ENCODE peak calls at places on chromosomes 13 and 19, in seven cellular contexts. D is H1, R is GM12878, J is HCT116, B is NT2/D1, L is HepG2, S is K562. G is an unnamed sample.

GRCh38 chr19:392375-392970 is 16.5 kb downstream of the C2CD4C start:
- DNase-seq in J (no peak), D (no peak), B (no peak), S (no peak), R (no peak), L (no peak), G (no peak)

GRCh38 chr19:17244618-17245534 is 843 bp downstream of the NR2F6 start:
- DNase-seq in B (no peak), D (no peak), J (no peak), S (no peak), R (no peak), L (no peak), G (peak)

GRCh38 chr13:36998624-36999041 is 507 bp downstream of the ALG5 start:
- DNase-seq in L (no peak), R (no peak), J (no peak), S (peak), B (no peak), D (peak), G (peak)

GRCh38 chr13:111387026-111387871 is 66.8 kb downstream of the TEX29 start:
- DNase-seq in L (no peak), B (no peak), R (no peak), D (no peak), S (no peak), J (no peak), G (no peak)

GRCh38 chr19:6739390-6739883 is at the start of gene TRIP10:
- DNase-seq in D (peak), B (no peak), S (peak), J (no peak), L (peak), R (no peak), G (peak)

GRCh38 chr13:29494520-29494919 is 101.0 kb downstream of the SLC7A1 start:
- DNase-seq in B (no peak), D (no peak), J (no peak), L (no peak), R (no peak), S (no peak), G (no peak)

GRCh38 chr19:16569609-16570320 is 2.5 kb downstream of the SLC35E1 start:
- DNase-seq in J (no peak), B (no peak), R (no peak), L (no peak), S (no peak), D (no peak), G (no peak)

GRCh38 chr19:50921391-50922315 is 10.5 kb upstream of the KLK4 start:
- DNase-seq in B (no peak), S (no peak), R (no peak), J (no peak), L (no peak), D (peak), G (no peak)

GRCh38 chr13:41007359-41008118 is 11.6 kb downstream of the ELF1 start:
- DNase-seq in D (no peak), S (no peak), J (no peak), L (peak), R (no peak), B (no peak), G (no peak)

GRCh38 chr13:30869491-30869890 is 36.6 kb upstream of the MEDAG start:
- DNase-seq in R (no peak), L (no peak), B (no peak), S (no peak), D (no peak), J (no peak), G (no peak)

GRCh38 chr13:114129649-114130062 is 2.8 kb downstream of the RASA3 start:
- DNase-seq in L (no peak), S (no peak), J (no peak), R (no peak), D (no peak), B (no peak), G (no peak)
- TF ChIP-seq YY1 in L (no peak), S (no peak), J (no peak), R (no peak), D (no peak), B (no peak), G (no peak)

GRCh38 chr19:38733493-38734175 is 10.6 kb downstream of the CAPN12 start:
- DNase-seq in S (no peak), J (no peak), R (no peak), L (no peak), B (no peak), D (no peak), G (no peak)
- TF ChIP-seq YY1 in S (no peak), J (no peak), R (no peak), L (no peak), B (no peak), D (no peak), G (no peak)

DNA sequence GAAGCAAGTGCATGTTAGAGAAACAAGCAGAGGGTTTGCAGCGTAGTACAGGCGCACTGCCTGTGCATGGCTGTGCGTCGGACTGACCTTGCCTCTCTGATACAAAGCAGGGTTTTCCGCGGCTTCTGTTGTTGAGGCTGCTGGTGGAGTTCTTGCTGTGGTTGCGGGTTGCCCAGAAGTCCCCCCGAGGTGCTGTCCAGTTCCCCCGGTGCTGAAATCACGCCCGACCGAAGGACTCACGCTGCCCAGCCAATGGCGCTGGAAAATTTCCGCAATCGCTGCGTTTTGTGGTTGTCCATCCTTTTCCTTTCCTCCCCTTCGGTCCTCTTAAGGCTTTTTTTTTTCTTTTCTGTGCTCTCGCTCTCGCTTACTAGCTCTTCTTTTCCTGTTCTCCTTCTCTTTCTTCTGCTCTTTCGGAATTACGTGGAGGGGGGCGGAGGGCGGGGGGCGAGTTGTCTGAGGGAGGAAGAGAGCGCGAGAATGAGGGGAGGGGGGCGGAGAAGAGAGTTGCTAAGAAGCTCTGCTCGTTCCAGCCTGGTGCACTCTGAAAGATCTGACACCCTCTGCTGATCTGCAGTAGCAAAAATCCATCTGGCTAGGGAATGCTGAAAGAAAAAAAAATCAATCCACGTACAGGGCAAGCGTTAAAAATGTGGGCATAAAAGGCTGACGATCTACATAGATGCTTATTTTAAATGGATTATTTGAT is at the start of gene SLITRK1:
- DNase-seq in S (no peak), R (peak), D (peak), L (no peak), J (no peak), B (peak), G (peak)
- TF ChIP-seq YY1 in S (no peak), R (no peak), D (peak), L (no peak), J (no peak), B (no peak), G (no peak)

GRCh38 chr13:19151581-19152263 is 29.9 kb downstream of the TUBA3C start:
- DNase-seq in R (no peak), D (no peak), S (no peak), L (no peak), B (no peak), J (no peak), G (no peak)

GRCh38 chr13:19154843-19155242 is 26.8 kb downstream of the TUBA3C start:
- DNase-seq in D (no peak), L (no peak), B (no peak), R (no peak), S (no peak), J (no peak), G (no peak)

GRCh38 chr13:19152403-19152802 is 29.2 kb downstream of the TUBA3C start:
- DNase-seq in S (no peak), R (no peak), L (no peak), J (no peak), B (no peak), D (no peak), G (no peak)

GRCh38 chr13:19155321-19155861 is 26.2 kb downstream of the TUBA3C start:
- DNase-seq in J (no peak), L (no peak), B (no peak), D (no peak), R (no peak), S (no peak), G (no peak)

DNA sequence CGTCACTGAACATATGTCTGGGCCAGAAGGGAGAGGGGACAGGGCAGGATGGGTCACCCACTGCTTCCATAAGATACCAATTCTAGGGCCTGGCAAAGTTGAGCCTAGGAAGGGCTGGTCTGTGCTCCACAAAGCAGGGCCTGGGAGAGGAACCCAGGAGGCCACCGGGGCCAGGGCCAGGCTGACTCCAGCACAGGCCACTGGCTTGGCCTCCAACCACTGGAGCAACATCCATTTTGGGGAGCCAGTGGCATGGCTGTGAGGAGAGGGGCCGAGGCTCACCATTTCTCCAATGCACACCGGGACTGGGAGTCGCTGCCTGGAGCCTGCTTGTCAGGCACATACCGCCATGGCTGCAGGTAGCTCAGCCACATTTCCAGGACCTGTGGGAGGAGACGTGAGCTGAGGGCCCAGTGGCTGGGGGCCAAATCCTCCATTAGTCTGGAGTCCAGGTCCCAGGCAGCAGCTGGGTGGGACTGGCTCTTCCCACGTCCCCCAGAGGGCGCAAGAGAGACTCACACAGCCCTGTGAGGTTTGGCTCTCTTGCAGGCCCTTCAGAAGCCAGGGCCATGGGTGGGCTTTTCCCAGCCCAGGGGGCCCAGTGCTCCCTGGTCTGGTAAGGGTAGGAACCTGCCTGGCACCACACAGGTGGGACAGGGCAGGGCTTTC is 27.7 kb downstream of the TUBA3C start:
- DNase-seq in B (peak), S (peak), D (no peak), J (no peak), R (no peak), L (peak), G (peak)
- TF ChIP-seq YY1 in B (no peak), S (no peak), D (no peak), J (no peak), R (no peak), L (no peak), G (no peak)

GRCh38 chr19:48284891-48285290 is 15.0 kb downstream of the ZNF114 start:
- DNase-seq in B (no peak), D (no peak), S (no peak), J (no peak), L (no peak), R (no peak), G (no peak)
- TF ChIP-seq YY1 in B (no peak), D (no peak), S (no peak), J (no peak), L (no peak), R (no peak), G (no peak)

GRCh38 chr19:7799640-7800355 is 30.2 kb upstream of the EVI5L start:
- DNase-seq in D (peak), J (peak), S (peak), B (peak), L (peak), R (no peak), G (peak)
- TF ChIP-seq YY1 in D (peak), J (no peak), S (no peak), B (no peak), L (no peak), R (peak), G (no peak)

GRCh38 chr19:30666301-30666803 is 294.2 kb downstream of the ZNF536 start:
- DNase-seq in L (peak), B (peak), S (peak), D (peak), R (no peak), J (no peak), G (peak)
- TF ChIP-seq YY1 in L (no peak), B (no peak), S (no peak), D (no peak), R (no peak), J (no peak), G (no peak)

GRCh38 chr13:44825951-44826350 is 163.3 kb downstream of the NUFIP1 start:
- DNase-seq in S (no peak), D (no peak), B (no peak), L (no peak), J (no peak), R (no peak), G (no peak)

GRCh38 chr13:44822291-44822690 is 167.0 kb downstream of the NUFIP1 start:
- DNase-seq in B (no peak), D (no peak), S (no peak), R (no peak), L (no peak), J (no peak), G (no peak)

DNA sequence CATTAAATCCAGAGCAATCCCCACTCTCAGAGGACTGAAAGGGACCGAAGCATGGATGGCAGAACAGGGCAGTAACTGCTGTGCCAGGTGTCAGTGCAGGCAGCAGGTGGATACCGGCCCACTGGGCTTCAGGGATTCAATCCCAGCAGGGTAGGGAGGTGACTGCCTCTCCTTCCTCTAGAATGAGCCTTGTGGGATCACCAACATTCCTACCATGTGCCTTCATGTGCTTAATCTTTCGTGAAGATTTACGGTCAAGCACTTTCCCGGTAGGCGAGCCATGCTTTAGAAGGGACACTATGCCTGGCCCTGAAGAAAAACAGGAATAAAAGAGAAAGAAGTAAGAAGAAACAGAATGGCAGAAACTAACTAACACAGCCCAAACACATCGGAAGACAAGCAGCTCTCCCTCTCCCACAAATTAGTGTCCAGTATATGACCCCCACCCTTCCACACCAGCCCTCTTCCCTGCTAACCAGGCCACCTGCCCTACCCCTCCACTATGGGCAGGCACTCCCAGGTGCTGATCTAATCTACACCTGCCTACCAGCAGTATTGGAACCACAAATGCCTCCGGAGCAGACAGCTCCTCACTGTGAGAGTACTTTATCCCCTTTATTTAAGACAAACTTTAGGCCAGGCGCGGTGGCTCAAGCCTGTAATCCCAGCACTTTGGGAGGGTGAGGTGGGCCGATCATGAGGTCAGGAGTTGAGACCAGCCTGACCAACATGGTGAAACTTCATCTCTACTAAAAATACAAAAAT is 162.5 kb downstream of the NUFIP1 start:
- DNase-seq in R (no peak), L (no peak), D (no peak), S (no peak), J (no peak), B (no peak), G (no peak)
- TF ChIP-seq YY1 in R (no peak), L (no peak), D (no peak), S (no peak), J (no peak), B (no peak), G (no peak)

GRCh38 chr19:4197625-4198466 is 15.4 kb downstream of the ANKRD24 start:
- DNase-seq in S (peak), J (no peak), R (no peak), L (no peak), D (peak), B (no peak), G (peak)
- TF ChIP-seq YY1 in S (no peak), J (no peak), R (no peak), L (no peak), D (no peak), B (no peak), G (no peak)

GRCh38 chr13:106348032-106348431 is 187.4 kb downstream of the EFNB2 start:
- DNase-seq in L (no peak), D (no peak), S (no peak), J (peak), R (no peak), B (peak), G (no peak)

GRCh38 chr13:106349080-106349841 is 186.2 kb downstream of the EFNB2 start:
- DNase-seq in R (no peak), B (no peak), J (peak), L (no peak), D (peak), S (no peak), G (peak)

GRCh38 chr13:106352850-106353249 is 182.6 kb downstream of the EFNB2 start:
- DNase-seq in L (no peak), J (no peak), B (no peak), S (no peak), R (no peak), D (no peak), G (no peak)

GRCh38 chr13:106354961-106355360 is 180.5 kb downstream of the EFNB2 start:
- DNase-seq in S (no peak), J (no peak), L (no peak), R (no peak), D (no peak), B (no peak), G (no peak)

DNA sequence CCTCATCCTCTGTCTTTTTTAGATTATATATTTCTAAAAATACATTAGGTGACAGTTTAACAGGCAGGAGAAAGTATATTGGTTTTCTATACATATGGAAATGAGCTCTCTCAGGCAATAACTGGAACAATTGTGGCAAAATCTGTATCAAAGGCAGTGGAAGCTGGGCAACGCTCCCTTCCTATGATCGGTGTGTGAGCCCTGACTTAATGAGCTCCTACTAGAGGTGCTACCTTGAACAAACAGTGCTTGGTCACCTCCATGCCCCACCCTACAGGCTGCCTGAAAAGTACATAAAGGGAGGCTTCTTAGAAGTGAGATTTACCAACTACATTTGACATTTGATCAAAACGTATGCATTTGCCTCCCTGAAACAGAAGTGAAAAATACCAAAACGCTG is 185.3 kb downstream of the EFNB2 start:
- DNase-seq in B (no peak), R (no peak), S (no peak), J (peak), D (no peak), L (no peak), G (no peak)
- TF ChIP-seq YY1 in B (no peak), R (no peak), S (no peak), J (no peak), D (no peak), L (no peak), G (no peak)

G was measured in SK-N-SH.